ENCODE peak calls at places on chromosomes 12 and 14, in five cellular contexts. D is NCI-H2029, S is epithelial cell of prostate, Y is hypothalamus, B is T47D. G is an unnamed sample.

GRCh38 chr12:68003777-68004176 is 14.5 kb downstream of the IFNG-AS1 start:
- DNase-seq in B (no peak), Y (no peak), D (no peak), S (no peak), G (no peak)

GRCh38 chr12:108620236-108620879 is 13.3 kb downstream of the SELPLG start:
- DNase-seq in D (no peak), S (no peak), B (no peak), Y (no peak), G (peak)

GRCh38 chr12:53994691-53995310 is 5.2 kb upstream of the HOXC9 start:
- DNase-seq in D (no peak), B (peak), Y (no peak), S (no peak), G (no peak)

GRCh38 chr12:52010152-52010622 is 3.4 kb downstream of the TAMALIN start:
- DNase-seq in Y (no peak), B (no peak), S (no peak), D (no peak), G (peak)

GRCh38 chr12:113880337-113880736 is 85.8 kb downstream of the RBM19 start:
- DNase-seq in B (no peak), S (no peak), D (peak), Y (no peak), G (no peak)

GRCh38 chr12:20585055-20585625 is 110.0 kb upstream of the SLCO1C1 start:
- DNase-seq in Y (no peak), D (no peak), S (no peak), B (no peak), G (no peak)

GRCh38 chr14:30988509-30988908 is 36.9 kb upstream of the AP4S1 start:
- DNase-seq in Y (no peak), B (no peak), D (no peak), S (no peak), G (no peak)

GRCh38 chr12:13596714-13597113 is 384.7 kb downstream of the GRIN2B start:
- DNase-seq in Y (no peak), S (no peak), B (no peak), D (no peak), G (no peak)

GRCh38 chr12:57521475-57522018 is 1.1 kb upstream of the MBD6 start:
- DNase-seq in D (no peak), Y (no peak), B (peak), S (peak), G (no peak)

GRCh38 chr12:113064395-113065125 is 8.0 kb downstream of the DTX1 start:
- DNase-seq in Y (no peak), B (no peak), D (no peak), S (no peak), G (no peak)

GRCh38 chr12:105444050-105444808 is 113.7 kb downstream of the C12orf75 start:
- DNase-seq in B (peak), Y (no peak), D (no peak), S (no peak), G (no peak)

GRCh38 chr12:19933924-19934323 is 434.4 kb upstream of the PDE3A start:
- DNase-seq in D (no peak), Y (no peak), S (no peak), B (no peak), G (no peak)

GRCh38 chr12:62917066-62917465 is 17.9 kb downstream of the PPM1H start:
- DNase-seq in S (no peak), D (no peak), B (no peak), Y (no peak), G (no peak)

G was measured in fibroblast of gingiva.